ENCODE peak calls at places on chromosomes 4 and X, in six cellular contexts. W, C, V, K, A and D are unnamed samples.

GRCh38 chrX:2610246-2611170 is 80.6 kb upstream of the CD99 start:
- DNase-seq in V (peak; percentile 40), W (no peak), K (peak; percentile 20), C (no peak), A (no peak), D (no peak)

GRCh38 chrX:51569561-51569960 is 49.2 kb downstream of the CENPVL3 start:
- DNase-seq in W (no peak), A (no peak), K (no peak), V (peak; percentile 43), C (no peak), D (no peak)

GRCh38 chr4:112170451-112170993 is 25.3 kb downstream of the FAM241A start:
- DNase-seq in C (no peak), A (no peak), W (no peak), K (peak; percentile 92), V (peak; percentile 88), D (peak; percentile 62)

GRCh38 chr4:59057804-59058203 is 1947.6 kb upstream of the IGFBP7 start:
- DNase-seq in K (no peak), A (no peak), C (no peak), W (no peak), V (no peak), D (no peak)

GRCh38 chr4:10106421-10107039 is 10.1 kb downstream of the WDR1 start:
- DNase-seq in W (no peak), C (no peak), K (peak; percentile 97), A (no peak), V (peak; percentile 95), D (peak; percentile 80)

GRCh38 chr4:42280327-42281095 is 116.8 kb upstream of the SHISA3 start:
- DNase-seq in A (no peak), W (no peak), C (no peak), V (peak; percentile 19), K (peak; percentile 21), D (peak; percentile 44)

GRCh38 chr4:170875868-170876267 is 786.1 kb upstream of the AADAT start:
- DNase-seq in K (no peak), W (no peak), A (no peak), C (no peak), V (no peak), D (peak; percentile 29)

GRCh38 chrX:257681-258289 is 23.4 kb upstream of the PLCXD1 start:
- DNase-seq in W (no peak), V (no peak), C (no peak), K (no peak), A (no peak), D (no peak)

GRCh38 chrX:143121471-143121870 is 95.7 kb downstream of the SPANXN4 start:
- DNase-seq in C (no peak), A (no peak), W (no peak), K (no peak), V (no peak), D (no peak)

GRCh38 chrX:109475174-109475891 is 6.6 kb downstream of the GUCY2F start:
- DNase-seq in W (peak; percentile 92), A (no peak), V (peak; percentile 46), K (peak; percentile 34), C (peak; percentile 45), D (peak; percentile 91)

GRCh38 chr4:148007303-148007702 is 275.4 kb downstream of the ARHGAP10 start:
- DNase-seq in W (no peak), K (peak; percentile 99), A (no peak), C (no peak), V (peak; percentile 99), D (peak; percentile 86)

GRCh38 chr4:85669204-85669603 is 194.3 kb downstream of the ARHGAP24 start:
- DNase-seq in W (no peak), K (no peak), A (no peak), C (no peak), V (no peak), D (no peak)

GRCh38 chrX:2320089-2320488 is 180.7 kb downstream of the DHRSX start:
- DNase-seq in A (no peak), V (no peak), K (no peak), W (no peak), C (no peak), D (no peak)

GRCh38 chr4:108730579-108730978 is 32.3 kb downstream of the ETNPPL start:
- DNase-seq in C (no peak), A (no peak), K (no peak), W (no peak), V (peak; percentile 22), D (no peak)

GRCh38 chr4:110533940-110534339 is 58.0 kb downstream of the ENPEP start:
- DNase-seq in A (no peak), V (peak; percentile 99), K (peak; percentile 98), W (no peak), C (no peak), D (peak; percentile 79)

GRCh38 chr4:1762264-1763010 is 30.7 kb upstream of the FGFR3 start:
- DNase-seq in K (no peak), A (no peak), C (no peak), V (no peak), W (no peak), D (no peak)

GRCh38 chr4:83890231-83890630 is 354.3 kb downstream of the GPAT3 start:
- DNase-seq in C (no peak), V (no peak), K (peak; percentile 57), W (no peak), A (no peak), D (no peak)

GRCh38 chrX:43481601-43482000 is 174.5 kb upstream of the MAOA start:
- DNase-seq in W (no peak), A (no peak), C (no peak), V (no peak), K (no peak), D (peak; percentile 86)

GRCh38 chr4:45160932-45161331 is 434.6 kb upstream of the GNPDA2 start:
- DNase-seq in K (no peak), W (no peak), C (no peak), A (no peak), V (no peak), D (no peak)

DNA sequence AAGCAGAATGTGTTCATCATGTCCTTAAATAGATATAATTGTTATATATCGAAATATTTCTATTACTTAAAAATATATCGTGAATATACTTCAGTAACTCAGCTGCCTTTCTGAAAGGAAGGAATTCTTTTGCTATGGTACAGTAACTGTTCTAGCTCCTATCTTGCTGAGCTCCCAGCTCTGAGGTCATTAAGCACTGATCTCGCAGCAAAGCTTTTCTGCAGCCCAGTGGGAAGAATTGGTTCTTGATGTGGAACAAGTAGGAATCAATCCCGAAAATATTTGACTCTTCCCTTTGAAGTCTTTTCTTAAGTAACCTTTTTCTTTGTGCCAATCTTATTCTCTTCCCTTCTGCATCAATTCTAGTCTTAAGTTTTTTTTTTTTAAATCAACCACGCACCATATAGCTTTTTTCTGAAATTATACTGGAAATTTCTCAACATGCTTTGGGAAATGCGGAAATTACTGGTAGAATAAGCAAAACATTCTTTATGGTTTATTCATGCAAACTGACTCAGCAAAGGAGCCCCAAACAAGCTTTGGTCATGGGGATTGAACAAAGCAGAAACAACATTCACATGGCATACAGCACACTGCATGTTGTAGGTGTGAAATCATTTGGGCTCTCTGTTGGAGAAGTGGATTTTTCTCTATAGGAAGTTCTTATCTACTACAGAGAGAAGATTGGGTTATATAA is 428.9 kb upstream of the GNPDA2 start:
- DNase-seq in A (no peak), V (peak; percentile 50), K (no peak), C (no peak), W (no peak), D (peak; percentile 18)
- H2BK15ac ChIP-seq in A (no peak overlapping the region), V (no peak overlapping the region), K (no peak overlapping the region), C (no peak overlapping the region), W (no peak overlapping the region), D (no peak overlapping the region)

GRCh38 chrX:74606342-74606741 is 8.1 kb downstream of the RLIM start:
- DNase-seq in C (no peak), W (no peak), A (no peak), K (no peak), V (no peak), D (no peak)
- H2BK15ac ChIP-seq in C (no peak overlapping the region), W (no peak overlapping the region), A (no peak overlapping the region), K (no peak overlapping the region), V (no peak overlapping the region), D (no peak overlapping the region)

GRCh38 chrX:41335590-41336331 is 1.8 kb downstream of the DDX3X start:
- DNase-seq in C (no peak), W (no peak), K (peak; percentile 80), V (no peak), A (no peak), D (no peak)

GRCh38 chrX:41332988-41333743 is 796 bp upstream of the DDX3X start:
- DNase-seq in V (peak; percentile 90), K (peak; percentile 84), A (peak; percentile 65), W (peak; percentile 93), C (peak; percentile 87), D (peak; percentile 94)

GRCh38 chrX:41334866-41335589 is 1.1 kb downstream of the DDX3X start:
- DNase-seq in W (peak; percentile 56), V (peak; percentile 59), K (peak; percentile 62), C (no peak), A (no peak), D (peak; percentile 59)

GRCh38 chrX:41333744-41333993 is 293 bp upstream of the DDX3X start:
- DNase-seq in V (peak; percentile 91), C (peak; percentile 82), K (peak; percentile 90), A (no peak), W (no peak), D (peak; percentile 92)

GRCh38 chrX:41333994-41334865 is at the start of gene DDX3X:
- DNase-seq in K (peak; percentile 91), C (peak; percentile 78), A (no peak), W (peak; percentile 85), V (peak; percentile 91), D (peak; percentile 71)
- H2BK15ac ChIP-seq in K (peak within 1 kb of the TSS; percentile 69), C (no peak within 1 kb of the TSS), A (no peak within 1 kb of the TSS), W (peak within 1 kb of the TSS; percentile 46), V (peak within 1 kb of the TSS; percentile 89), D (no peak within 1 kb of the TSS)

GRCh38 chr4:44326716-44327115 is 121.9 kb downstream of the KCTD8 start:
- DNase-seq in A (no peak), C (no peak), W (no peak), K (no peak), V (no peak), D (no peak)
- H2BK15ac ChIP-seq in A (no peak overlapping the region), C (no peak overlapping the region), W (no peak overlapping the region), K (no peak overlapping the region), V (no peak overlapping the region), D (no peak overlapping the region)

GRCh38 chr4:252065-252601 is 53.1 kb downstream of the ZNF732 start:
- DNase-seq in A (no peak), V (no peak), W (no peak), K (no peak), C (no peak), D (no peak)
- H2BK15ac ChIP-seq in A (no peak overlapping the region), V (no peak overlapping the region), W (no peak overlapping the region), K (no peak overlapping the region), C (no peak overlapping the region), D (no peak overlapping the region)

DNA sequence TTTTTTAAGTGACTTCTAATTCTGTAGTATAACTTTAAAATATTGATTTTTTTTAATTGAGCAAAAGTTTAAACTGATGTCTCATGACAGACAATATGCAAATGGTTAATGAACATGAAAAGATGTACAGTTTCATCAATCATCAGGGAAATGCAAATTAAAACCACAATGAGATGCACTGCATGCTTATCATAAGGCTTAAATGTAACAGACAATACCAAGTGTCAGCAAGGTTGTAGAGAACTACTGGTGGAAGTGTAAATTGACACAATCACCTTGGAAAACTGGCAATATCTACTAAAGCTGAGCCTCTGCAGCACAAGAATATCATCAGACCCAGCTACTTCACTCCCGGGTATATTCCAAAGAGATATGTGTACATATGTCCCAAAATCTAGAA is 70.2 kb upstream of the DAPP1 start:
- DNase-seq in K (no peak), V (no peak), A (no peak), W (no peak), C (no peak), D (no peak)
- H2BK15ac ChIP-seq in K (no peak overlapping the region), V (no peak overlapping the region), A (no peak overlapping the region), W (no peak overlapping the region), C (no peak overlapping the region), D (no peak overlapping the region)